ENCODE peak calls at places on chromosome 18, in seven cellular contexts. W, P, L, F, E, A and Q are unnamed samples. For H3K4me1, the result is how much of the 10 kb centered on the place peaks cover.

GRCh38 chr18:6482198-6482977 is 67.7 kb upstream of the L3MBTL4 start:
- DNase-seq in W (peak), P (peak), L (peak), F (peak), E (peak), A (peak), Q (no peak)

GRCh38 chr18:79405781-79406575 is 10.2 kb downstream of the NFATC1 start:
- DNase-seq in W (peak), P (peak), L (peak), F (no peak), E (no peak), A (peak), Q (peak)

GRCh38 chr18:78390348-78390929 is 589.2 kb upstream of the SALL3 start:
- DNase-seq in W (no peak), P (no peak), L (no peak), F (no peak), E (no peak), A (no peak), Q (no peak)

GRCh38 chr18:3450358-3451107 is 561 bp downstream of the TGIF1 start:
- DNase-seq in W (peak), P (peak), L (peak), F (no peak), E (no peak), A (peak), Q (peak)

GRCh38 chr18:47611649-47612048 is 318.8 kb downstream of the SMAD2 start:
- DNase-seq in W (no peak), P (no peak), L (no peak), F (no peak), E (no peak), A (no peak), Q (no peak)

GRCh38 chr18:10354241-10354811 is 100.1 kb upstream of the APCDD1 start:
- DNase-seq in W (no peak), P (no peak), L (no peak), F (no peak), E (no peak), A (no peak), Q (no peak)

GRCh38 chr18:3380384-3380961 is 69.5 kb upstream of the TGIF1 start:
- DNase-seq in W (peak), P (no peak), L (no peak), F (no peak), E (no peak), A (no peak), Q (no peak)

GRCh38 chr18:66510357-66511027 is 93.4 kb downstream of the CDH19 start:
- DNase-seq in W (no peak), P (no peak), L (no peak), F (no peak), E (no peak), A (no peak), Q (no peak)

GRCh38 chr18:30618567-30618966 is 424.0 kb downstream of the DSC3 start:
- DNase-seq in W (no peak), P (no peak), L (no peak), F (no peak), E (no peak), A (no peak), Q (no peak)

GRCh38 chr18:74901347-74902169 is 303.9 kb downstream of the ZNF407 start:
- DNase-seq in W (no peak), P (no peak), L (no peak), F (no peak), E (no peak), A (no peak), Q (no peak)

GRCh38 chr18:75247041-75247551 is 36.5 kb downstream of the TSHZ1 start:
- DNase-seq in W (no peak), P (no peak), L (no peak), F (no peak), E (no peak), A (no peak), Q (no peak)

GRCh38 chr18:78742346-78742745 is 237.3 kb upstream of the SALL3 start:
- DNase-seq in W (no peak), P (no peak), L (peak), F (no peak), E (no peak), A (no peak), Q (no peak)

GRCh38 chr18:78549971-78550370 is 429.6 kb upstream of the SALL3 start:
- DNase-seq in W (no peak), P (no peak), L (no peak), F (no peak), E (no peak), A (no peak), Q (no peak)

GRCh38 chr18:1353025-1353424 is 448.4 kb downstream of the ADCYAP1 start:
- DNase-seq in W (no peak), P (no peak), L (no peak), F (no peak), E (no peak), A (no peak), Q (no peak)

GRCh38 chr18:2971741-2972552 is 41.0 kb downstream of the LPIN2 start:
- DNase-seq in W (peak), P (peak), L (no peak), F (no peak), E (no peak), A (peak), Q (peak)

GRCh38 chr18:36700955-36701354 is 127.8 kb downstream of the TPGS2 start:
- DNase-seq in W (no peak), P (no peak), L (no peak), F (no peak), E (no peak), A (no peak), Q (no peak)

GRCh38 chr18:69985239-69985638 is 37.6 kb upstream of the CD226 start:
- DNase-seq in W (no peak), P (no peak), L (no peak), F (no peak), E (no peak), A (no peak), Q (no peak)

GRCh38 chr18:38359258-38359657 is 793.7 kb upstream of the CELF4 start:
- DNase-seq in W (no peak), P (no peak), L (no peak), F (no peak), E (no peak), A (no peak), Q (no peak)

GRCh38 chr18:74654637-74655036 is 57.0 kb downstream of the ZNF407 start:
- DNase-seq in W (no peak), P (no peak), L (no peak), F (no peak), E (no peak), A (no peak), Q (no peak)

GRCh38 chr18:52903858-52904257 is 563.9 kb downstream of the DCC start:
- DNase-seq in W (no peak), P (peak), L (no peak), F (peak), E (no peak), A (no peak), Q (no peak)

GRCh38 chr18:67590571-67591141 is 74.1 kb upstream of the DSEL start:
- DNase-seq in W (no peak), P (no peak), L (no peak), F (no peak), E (no peak), A (no peak), Q (no peak)

GRCh38 chr18:25662247-25662646 is 310.3 kb upstream of the ZNF521 start:
- DNase-seq in W (no peak), P (no peak), L (no peak), F (no peak), E (no peak), A (no peak), Q (no peak)

GRCh38 chr18:61596296-61596695 is 263.1 kb downstream of the CDH20 start:
- DNase-seq in W (no peak), P (no peak), L (no peak), F (no peak), E (no peak), A (no peak), Q (no peak)

GRCh38 chr18:10138719-10139118 is 224.9 kb downstream of the VAPA start:
- DNase-seq in W (no peak), P (no peak), L (no peak), F (no peak), E (no peak), A (no peak), Q (no peak)

GRCh38 chr18:46239549-46239948 is 135.4 kb downstream of the HAUS1 start:
- DNase-seq in W (no peak), P (no peak), L (no peak), F (no peak), E (no peak), A (no peak), Q (no peak)

GRCh38 chr18:67463829-67464228 is 52.7 kb downstream of the DSEL start:
- DNase-seq in W (no peak), P (no peak), L (no peak), F (no peak), E (no peak), A (no peak), Q (no peak)

GRCh38 chr18:62206593-62206992 is 19.5 kb downstream of the RELCH start:
- DNase-seq in W (no peak), P (no peak), L (no peak), F (no peak), E (no peak), A (no peak), Q (no peak)

GRCh38 chr18:77560334-77560970 is 310.8 kb downstream of the GALR1 start:
- DNase-seq in W (no peak), P (no peak), L (no peak), F (no peak), E (no peak), A (no peak), Q (no peak)

GRCh38 chr18:35174093-35174731 is 66.6 kb upstream of the ZNF397 start:
- DNase-seq in W (no peak), P (no peak), L (no peak), F (no peak), E (no peak), A (no peak), Q (no peak)

DNA sequence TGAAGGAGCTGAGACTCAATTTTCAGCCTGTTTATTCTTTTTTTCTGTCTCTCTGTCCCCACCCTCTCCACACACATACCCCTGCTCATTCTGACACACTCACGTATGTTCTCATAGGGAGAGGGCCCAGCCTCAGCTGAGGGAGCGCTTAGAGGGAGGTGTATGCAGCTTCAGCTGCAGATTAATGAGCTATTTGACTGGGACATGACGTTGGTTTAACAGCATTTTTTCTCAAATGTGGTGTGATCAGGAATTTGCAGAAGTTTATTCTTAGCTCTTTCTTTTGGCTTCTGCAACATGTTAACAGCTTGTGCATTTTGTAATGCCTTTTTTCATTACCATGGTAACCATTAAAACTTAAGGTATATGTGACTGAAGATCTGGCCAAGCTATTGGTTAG is 1547.1 kb upstream of the PIK3C3 start:
- DNase-seq in W (no peak), P (no peak), L (no peak), F (no peak), E (no peak), A (no peak), Q (no peak)
- H3K4me1 ChIP-seq in W (under half), P (under half), L (under half), F (under half), E (under half), A (under half), Q (under half)

GRCh38 chr18:64137914-64138313 is 11.0 kb downstream of the LINC00305 start:
- DNase-seq in W (no peak), P (no peak), L (no peak), F (no peak), E (no peak), A (no peak), Q (no peak)
- H3K27ac ChIP-seq in W (no peak), P (no peak), L (no peak), F (no peak), E (no peak), A (no peak), Q (no peak)

GRCh38 chr18:8982416-8983183 is 119.9 kb upstream of the NDUFV2 start:
- DNase-seq in W (no peak), P (no peak), L (no peak), F (peak), E (no peak), A (no peak), Q (no peak)
- H3K4me1 ChIP-seq in W (under half), P (under half), L (under half), F (under half), E (under half), A (under half), Q (under half)

GRCh38 chr18:7618821-7619410 is 51.8 kb downstream of the PTPRM start:
- DNase-seq in W (no peak), P (no peak), L (no peak), F (no peak), E (no peak), A (no peak), Q (no peak)

GRCh38 chr18:7619676-7620075 is 52.6 kb downstream of the PTPRM start:
- DNase-seq in W (no peak), P (no peak), L (no peak), F (no peak), E (no peak), A (no peak), Q (no peak)

GRCh38 chr18:7615840-7616239 is 48.7 kb downstream of the PTPRM start:
- DNase-seq in W (no peak), P (no peak), L (no peak), F (no peak), E (no peak), A (no peak), Q (no peak)

GRCh38 chr18:7616661-7617060 is 49.5 kb downstream of the PTPRM start:
- DNase-seq in W (no peak), P (no peak), L (no peak), F (no peak), E (no peak), A (no peak), Q (no peak)

DNA sequence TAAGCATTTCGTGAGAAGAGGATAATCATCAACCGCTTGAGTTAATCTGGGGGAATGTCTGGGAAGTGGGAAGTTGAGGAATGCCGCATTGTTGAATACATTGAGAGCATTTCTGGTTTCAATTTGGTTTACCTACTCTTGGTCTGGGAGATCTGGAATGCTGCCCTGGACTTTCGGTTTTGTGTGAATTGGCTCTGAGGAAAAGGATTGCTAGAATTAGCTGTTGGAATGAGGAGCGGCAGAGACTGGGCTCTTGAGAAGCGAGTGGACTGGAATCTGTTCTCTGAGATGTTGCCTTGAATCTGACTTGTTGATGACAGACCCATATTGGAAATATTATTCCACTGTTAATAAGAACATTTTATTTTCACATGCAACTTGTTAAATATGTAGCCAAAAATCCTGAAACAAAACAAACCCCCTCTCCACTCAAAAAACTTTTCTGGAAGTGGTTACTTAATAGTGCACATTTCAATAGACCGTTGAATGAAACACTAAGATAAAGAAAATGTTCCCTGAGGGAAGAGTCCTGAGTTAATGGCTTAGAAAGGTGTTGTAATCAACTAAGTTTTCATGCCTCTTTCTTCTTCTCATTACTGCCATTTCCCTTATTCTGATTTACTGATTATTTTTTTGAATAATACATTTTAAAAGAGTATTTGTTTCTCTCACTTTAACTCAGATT is 50.8 kb downstream of the PTPRM start:
- DNase-seq in W (no peak), P (no peak), L (no peak), F (no peak), E (no peak), A (no peak), Q (no peak)
- H3K27ac ChIP-seq in W (peak), P (no peak), L (peak), F (no peak), E (no peak), A (peak), Q (no peak)

DNA sequence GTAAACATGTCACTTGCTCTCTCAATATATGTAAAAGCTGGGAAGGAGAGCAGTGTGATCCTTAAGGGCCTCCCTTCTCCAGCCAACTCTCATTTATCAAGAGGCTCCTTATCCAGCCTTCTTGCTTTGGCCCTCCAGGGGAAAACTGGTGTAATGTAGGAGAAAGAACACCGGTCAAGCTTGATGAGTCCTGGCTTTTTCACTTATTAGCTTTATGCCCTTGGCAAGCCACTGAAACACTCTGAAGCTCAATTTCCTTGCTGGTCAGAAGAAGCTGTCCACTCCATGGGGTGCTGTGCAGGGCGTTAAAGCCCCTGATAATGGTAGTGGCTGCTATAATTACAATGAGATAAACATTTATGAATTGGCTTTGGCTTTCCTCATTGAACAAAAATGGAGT is 251.2 kb upstream of the RBBP8 start:
- DNase-seq in W (no peak), P (no peak), L (no peak), F (no peak), E (no peak), A (no peak), Q (no peak)
- H3K4me1 ChIP-seq in W (under half), P (under half), L (under half), F (under half), E (under half), A (under half), Q (under half)

DNA sequence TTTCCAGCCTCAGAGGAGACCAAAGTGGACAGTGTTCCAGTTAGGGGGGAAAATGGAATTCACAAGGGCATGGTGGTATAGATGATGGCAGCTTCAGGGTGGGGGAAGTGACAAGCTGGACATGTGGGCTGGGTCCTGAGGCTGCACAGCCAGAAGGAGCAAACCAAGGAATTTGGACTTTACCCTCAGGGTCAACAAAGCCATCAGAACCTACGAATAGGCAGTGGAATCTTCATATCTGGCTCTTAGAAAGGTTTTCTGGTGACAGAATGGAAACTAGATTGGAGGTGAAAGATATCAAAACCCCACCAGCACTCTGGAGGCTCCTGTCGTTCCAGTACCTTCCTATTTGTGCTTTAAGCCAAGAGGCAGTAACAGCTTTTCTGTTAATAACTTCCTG is 127.1 kb downstream of the SETBP1 start:
- DNase-seq in W (no peak), P (no peak), L (no peak), F (peak), E (no peak), A (no peak), Q (no peak)
- H3K27ac ChIP-seq in W (no peak), P (no peak), L (no peak), F (no peak), E (no peak), A (no peak), Q (no peak)

GRCh38 chr18:58231930-58232329 is 187.9 kb downstream of the NEDD4L start:
- DNase-seq in W (no peak), P (no peak), L (no peak), F (peak), E (no peak), A (no peak), Q (no peak)
- H3K4me1 ChIP-seq in W (under half), P (under half), L (under half), F (half or more), E (under half), A (under half), Q (under half)

GRCh38 chr18:9049495-9049809 is 53.0 kb upstream of the NDUFV2 start:
- DNase-seq in W (no peak), P (no peak), L (no peak), F (no peak), E (no peak), A (no peak), Q (no peak)
- H3K27ac ChIP-seq in W (no peak), P (no peak), L (no peak), F (no peak), E (no peak), A (no peak), Q (no peak)

DNA sequence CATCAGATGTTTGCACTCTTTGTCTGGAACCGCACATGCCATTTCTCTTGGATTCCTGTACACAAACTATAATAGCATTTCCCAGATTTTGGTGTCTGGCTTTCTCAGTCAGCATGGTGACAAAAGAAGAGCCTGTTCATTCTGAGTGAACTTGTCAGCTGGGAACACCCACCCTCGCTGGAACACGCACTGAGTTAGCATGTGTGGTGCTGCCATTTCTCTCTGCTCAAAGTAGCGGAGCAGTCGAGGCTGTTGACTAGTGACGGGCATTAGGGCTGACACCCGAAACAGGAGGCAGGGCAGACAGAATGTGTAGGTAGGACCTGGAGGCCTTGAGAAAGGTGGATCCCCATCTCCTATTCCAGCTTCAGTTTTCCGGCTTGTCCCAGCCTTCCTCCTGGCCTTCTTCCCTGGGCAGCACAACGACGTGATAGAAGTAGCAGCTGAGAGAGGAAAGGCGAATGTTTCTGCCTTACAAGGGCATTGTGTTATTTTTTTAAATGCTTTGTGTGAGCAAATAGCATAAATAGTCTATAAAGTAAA is 272.4 kb downstream of the NEDD4L start:
- DNase-seq in W (no peak), P (no peak), L (no peak), F (no peak), E (no peak), A (no peak), Q (no peak)
- H3K4me1 ChIP-seq in W (under half), P (under half), L (under half), F (half or more), E (under half), A (under half), Q (under half)

GRCh38 chr18:48942086-48942485 is 8.7 kb downstream of the SMAD7 start:
- DNase-seq in W (no peak), P (no peak), L (no peak), F (no peak), E (no peak), A (peak), Q (no peak)

GRCh38 chr18:48942554-48943261 is 8.1 kb downstream of the SMAD7 start:
- DNase-seq in W (no peak), P (peak), L (no peak), F (peak), E (no peak), A (peak), Q (no peak)

GRCh38 chr18:48943736-48944527 is 6.8 kb downstream of the SMAD7 start:
- DNase-seq in W (no peak), P (no peak), L (no peak), F (no peak), E (no peak), A (peak), Q (no peak)

GRCh38 chr18:48944634-48945033 is 6.1 kb downstream of the SMAD7 start:
- DNase-seq in W (no peak), P (no peak), L (peak), F (no peak), E (no peak), A (peak), Q (no peak)

GRCh38 chr18:48943333-48943732 is 7.4 kb downstream of the SMAD7 start:
- DNase-seq in W (no peak), P (no peak), L (peak), F (no peak), E (no peak), A (peak), Q (no peak)
- H3K27ac ChIP-seq in W (peak), P (peak), L (no peak), F (peak), E (no peak), A (peak), Q (no peak)